ENCODE peak calls at places on chromosomes 12 and 14, in six cellular contexts. One of them, this sample, is unnamed. For H3K4me1, the result is how much of the 10 kb centered on the place peaks cover.

GRCh38 chr12:23694307-23694706 is 255.2 kb downstream of the SOX5 start:
- DNase-seq in GM23248: no peak
- DNase-seq in PC-3: no peak
- DNase-seq in stomach: no peak
- DNase-seq in astrocyte: no peak
- DNase-seq in uterus: no peak
- DNase-seq in this sample: no peak

GRCh38 chr12:122757568-122757967 is 4.9 kb downstream of the DENR start:
- DNase-seq in astrocyte: no peak
- DNase-seq in PC-3: no peak
- DNase-seq in GM23248: no peak
- DNase-seq in uterus: no peak
- DNase-seq in stomach: no peak
- DNase-seq in this sample: no peak

GRCh38 chr12:84842406-84843013 is 70.1 kb downstream of the SLC6A15 start:
- DNase-seq in uterus: no peak
- DNase-seq in stomach: no peak
- DNase-seq in GM23248: peak
- DNase-seq in astrocyte: peak
- DNase-seq in PC-3: peak
- DNase-seq in this sample: peak

GRCh38 chr14:93333631-93334095 is 827 bp upstream of the BTBD7 start:
- DNase-seq in uterus: no peak
- DNase-seq in stomach: no peak
- DNase-seq in GM23248: peak
- DNase-seq in PC-3: no peak
- DNase-seq in astrocyte: no peak
- DNase-seq in this sample: no peak

GRCh38 chr14:21103165-21103709 is 2.4 kb downstream of the TMEM253 start:
- DNase-seq in PC-3: no peak
- DNase-seq in GM23248: no peak
- DNase-seq in stomach: no peak
- DNase-seq in astrocyte: no peak
- DNase-seq in uterus: no peak
- DNase-seq in this sample: no peak

GRCh38 chr12:50507474-50507838 is 2.7 kb downstream of the DIP2B start:
- DNase-seq in uterus: no peak
- DNase-seq in GM23248: no peak
- DNase-seq in astrocyte: no peak
- DNase-seq in stomach: no peak
- DNase-seq in PC-3: no peak
- DNase-seq in this sample: no peak

GRCh38 chr12:80715850-80716249 is 862 bp upstream of the MYF5 start:
- DNase-seq in stomach: no peak
- DNase-seq in GM23248: no peak
- DNase-seq in astrocyte: no peak
- DNase-seq in PC-3: no peak
- DNase-seq in uterus: no peak
- DNase-seq in this sample: no peak

GRCh38 chr14:75458305-75458704 is 30.5 kb downstream of the JDP2 start:
- DNase-seq in uterus: no peak
- DNase-seq in PC-3: no peak
- DNase-seq in astrocyte: no peak
- DNase-seq in GM23248: no peak
- DNase-seq in stomach: no peak
- DNase-seq in this sample: no peak

GRCh38 chr14:80483331-80483730 is 272.0 kb upstream of the DIO2 start:
- DNase-seq in uterus: no peak
- DNase-seq in stomach: no peak
- DNase-seq in PC-3: no peak
- DNase-seq in astrocyte: peak
- DNase-seq in GM23248: no peak
- DNase-seq in this sample: no peak

GRCh38 chr14:24313912-24314311 is 2.6 kb downstream of the LTB4R start:
- DNase-seq in stomach: no peak
- DNase-seq in PC-3: no peak
- DNase-seq in astrocyte: no peak
- DNase-seq in GM23248: no peak
- DNase-seq in uterus: no peak
- DNase-seq in this sample: no peak

GRCh38 chr12:70660002-70660604 is 22.9 kb upstream of the PTPRB start:
- DNase-seq in astrocyte: no peak
- DNase-seq in uterus: no peak
- DNase-seq in GM23248: no peak
- DNase-seq in stomach: no peak
- DNase-seq in PC-3: no peak
- DNase-seq in this sample: no peak

GRCh38 chr14:77040995-77041744 is 12.7 kb upstream of the IRF2BPL start:
- DNase-seq in uterus: no peak
- DNase-seq in GM23248: no peak
- DNase-seq in astrocyte: no peak
- DNase-seq in PC-3: peak
- DNase-seq in stomach: no peak
- DNase-seq in this sample: no peak

GRCh38 chr14:105805701-105806100 is 279.3 kb downstream of the TMEM121 start:
- DNase-seq in stomach: no peak
- DNase-seq in uterus: no peak
- DNase-seq in astrocyte: no peak
- DNase-seq in PC-3: no peak
- DNase-seq in GM23248: no peak
- DNase-seq in this sample: no peak

GRCh38 chr12:127550271-127550670 is 716.7 kb upstream of the TMEM132C start:
- DNase-seq in astrocyte: peak
- DNase-seq in stomach: no peak
- DNase-seq in PC-3: peak
- DNase-seq in uterus: no peak
- DNase-seq in GM23248: peak
- DNase-seq in this sample: no peak

GRCh38 chr12:105294886-105295479 is 35.5 kb upstream of the C12orf75 start:
- DNase-seq in uterus: no peak
- DNase-seq in stomach: no peak
- DNase-seq in GM23248: no peak
- DNase-seq in PC-3: no peak
- DNase-seq in astrocyte: no peak
- DNase-seq in this sample: no peak

GRCh38 chr14:98994571-98994970 is 277.4 kb downstream of the BCL11B start:
- DNase-seq in PC-3: no peak
- DNase-seq in uterus: no peak
- DNase-seq in astrocyte: no peak
- DNase-seq in GM23248: no peak
- DNase-seq in stomach: no peak
- DNase-seq in this sample: no peak

GRCh38 chr14:78902010-78902623 is 731.9 kb downstream of the NRXN3 start:
- DNase-seq in uterus: no peak
- DNase-seq in stomach: peak
- DNase-seq in PC-3: peak
- DNase-seq in GM23248: peak
- DNase-seq in astrocyte: peak
- DNase-seq in this sample: no peak

GRCh38 chr14:74973003-74973614 is 17.7 kb upstream of the PGF start:
- DNase-seq in PC-3: no peak
- DNase-seq in astrocyte: peak
- DNase-seq in uterus: peak
- DNase-seq in GM23248: no peak
- DNase-seq in stomach: no peak
- DNase-seq in this sample: no peak

GRCh38 chr14:60616326-60617044 is 32.8 kb downstream of the SIX1 start:
- DNase-seq in uterus: no peak
- DNase-seq in GM23248: no peak
- DNase-seq in PC-3: no peak
- DNase-seq in astrocyte: no peak
- DNase-seq in stomach: no peak
- DNase-seq in this sample: no peak

GRCh38 chr12:132577191-132577920 is 33.0 kb downstream of the LRCOL1 start:
- DNase-seq in stomach: no peak
- DNase-seq in uterus: no peak
- DNase-seq in PC-3: no peak
- DNase-seq in GM23248: no peak
- DNase-seq in astrocyte: no peak
- DNase-seq in this sample: no peak
- H3K4me1 ChIP-seq in stomach: under half
- H3K4me1 ChIP-seq in uterus: under half
- H3K4me1 ChIP-seq in PC-3: under half
- H3K4me1 ChIP-seq in GM23248: under half
- H3K4me1 ChIP-seq in astrocyte: under half
- H3K4me1 ChIP-seq in this sample: under half

GRCh38 chr12:116321913-116322312 is 44.4 kb upstream of the MED13L start:
- DNase-seq in stomach: no peak
- DNase-seq in GM23248: no peak
- DNase-seq in uterus: no peak
- DNase-seq in astrocyte: no peak
- DNase-seq in PC-3: no peak
- DNase-seq in this sample: no peak
- H3K4me1 ChIP-seq in stomach: under half
- H3K4me1 ChIP-seq in GM23248: under half
- H3K4me1 ChIP-seq in uterus: under half
- H3K4me1 ChIP-seq in astrocyte: under half
- H3K4me1 ChIP-seq in PC-3: under half
- H3K4me1 ChIP-seq in this sample: under half

GRCh38 chr14:103724116-103724515 is 8.5 kb downstream of the ZFYVE21 start:
- DNase-seq in PC-3: no peak
- DNase-seq in stomach: peak
- DNase-seq in uterus: peak
- DNase-seq in GM23248: peak
- DNase-seq in astrocyte: peak
- DNase-seq in this sample: no peak

GRCh38 chr14:103726474-103726873 is 10.9 kb downstream of the ZFYVE21 start:
- DNase-seq in uterus: no peak
- DNase-seq in astrocyte: no peak
- DNase-seq in GM23248: no peak
- DNase-seq in stomach: no peak
- DNase-seq in PC-3: no peak
- DNase-seq in this sample: no peak

GRCh38 chr14:103725001-103725682 is 9.5 kb downstream of the ZFYVE21 start:
- DNase-seq in PC-3: no peak
- DNase-seq in astrocyte: no peak
- DNase-seq in GM23248: no peak
- DNase-seq in uterus: no peak
- DNase-seq in stomach: no peak
- DNase-seq in this sample: no peak

GRCh38 chr14:103727313-103728000 is 11.8 kb downstream of the ZFYVE21 start:
- DNase-seq in stomach: peak
- DNase-seq in PC-3: no peak
- DNase-seq in uterus: no peak
- DNase-seq in astrocyte: no peak
- DNase-seq in GM23248: no peak
- DNase-seq in this sample: no peak

DNA sequence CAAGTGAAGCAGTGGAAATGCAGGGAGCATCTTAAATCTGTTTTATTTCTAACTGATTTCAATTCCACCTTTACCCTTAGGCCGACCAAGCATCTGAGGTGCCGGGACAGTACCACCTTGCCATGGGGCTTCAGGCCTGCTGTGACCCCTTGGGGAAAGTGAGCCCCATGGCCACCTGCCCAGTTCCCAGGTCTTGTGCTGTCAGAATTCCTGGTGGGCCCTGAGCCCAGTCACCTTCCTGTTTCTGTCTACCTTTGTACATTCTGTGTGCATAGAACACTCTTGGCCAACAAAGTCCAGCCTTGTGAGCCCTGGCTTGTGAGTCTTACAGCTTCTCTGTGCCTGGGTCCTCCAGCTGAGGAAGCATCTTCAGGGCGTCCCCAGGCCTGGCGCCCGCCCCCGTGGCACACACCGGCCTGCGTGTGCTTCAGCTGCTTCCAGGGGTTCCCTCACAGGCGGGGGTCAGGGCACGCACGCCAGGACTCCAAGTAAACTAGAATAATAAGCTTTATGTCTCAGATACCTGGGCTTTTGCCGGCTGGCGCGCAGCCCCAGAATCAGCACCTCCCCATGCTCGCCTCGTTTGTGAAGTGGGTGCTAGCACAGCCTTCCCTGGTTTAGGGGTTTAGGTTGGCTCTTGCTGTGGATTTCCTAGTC is 10.3 kb downstream of the ZFYVE21 start:
- DNase-seq in astrocyte: no peak
- DNase-seq in GM23248: no peak
- DNase-seq in PC-3: no peak
- DNase-seq in uterus: no peak
- DNase-seq in stomach: no peak
- DNase-seq in this sample: no peak
- H3K4me1 ChIP-seq in astrocyte: under half
- H3K4me1 ChIP-seq in GM23248: under half
- H3K4me1 ChIP-seq in PC-3: under half
- H3K4me1 ChIP-seq in uterus: under half
- H3K4me1 ChIP-seq in stomach: half or more
- H3K4me1 ChIP-seq in this sample: under half

GRCh38 chr12:2302711-2303255 is 250.0 kb downstream of the CACNA1C start:
- DNase-seq in stomach: no peak
- DNase-seq in PC-3: no peak
- DNase-seq in astrocyte: no peak
- DNase-seq in GM23248: no peak
- DNase-seq in uterus: no peak
- DNase-seq in this sample: no peak

GRCh38 chr12:2300168-2300567 is 247.4 kb downstream of the CACNA1C start:
- DNase-seq in stomach: no peak
- DNase-seq in astrocyte: no peak
- DNase-seq in PC-3: no peak
- DNase-seq in GM23248: no peak
- DNase-seq in uterus: no peak
- DNase-seq in this sample: no peak

GRCh38 chr12:2299207-2299606 is 246.4 kb downstream of the CACNA1C start:
- DNase-seq in PC-3: no peak
- DNase-seq in astrocyte: no peak
- DNase-seq in GM23248: no peak
- DNase-seq in uterus: peak
- DNase-seq in stomach: no peak
- DNase-seq in this sample: no peak

GRCh38 chr12:2300886-2301285 is 248.1 kb downstream of the CACNA1C start:
- DNase-seq in stomach: no peak
- DNase-seq in uterus: no peak
- DNase-seq in GM23248: no peak
- DNase-seq in astrocyte: no peak
- DNase-seq in PC-3: no peak
- DNase-seq in this sample: no peak

DNA sequence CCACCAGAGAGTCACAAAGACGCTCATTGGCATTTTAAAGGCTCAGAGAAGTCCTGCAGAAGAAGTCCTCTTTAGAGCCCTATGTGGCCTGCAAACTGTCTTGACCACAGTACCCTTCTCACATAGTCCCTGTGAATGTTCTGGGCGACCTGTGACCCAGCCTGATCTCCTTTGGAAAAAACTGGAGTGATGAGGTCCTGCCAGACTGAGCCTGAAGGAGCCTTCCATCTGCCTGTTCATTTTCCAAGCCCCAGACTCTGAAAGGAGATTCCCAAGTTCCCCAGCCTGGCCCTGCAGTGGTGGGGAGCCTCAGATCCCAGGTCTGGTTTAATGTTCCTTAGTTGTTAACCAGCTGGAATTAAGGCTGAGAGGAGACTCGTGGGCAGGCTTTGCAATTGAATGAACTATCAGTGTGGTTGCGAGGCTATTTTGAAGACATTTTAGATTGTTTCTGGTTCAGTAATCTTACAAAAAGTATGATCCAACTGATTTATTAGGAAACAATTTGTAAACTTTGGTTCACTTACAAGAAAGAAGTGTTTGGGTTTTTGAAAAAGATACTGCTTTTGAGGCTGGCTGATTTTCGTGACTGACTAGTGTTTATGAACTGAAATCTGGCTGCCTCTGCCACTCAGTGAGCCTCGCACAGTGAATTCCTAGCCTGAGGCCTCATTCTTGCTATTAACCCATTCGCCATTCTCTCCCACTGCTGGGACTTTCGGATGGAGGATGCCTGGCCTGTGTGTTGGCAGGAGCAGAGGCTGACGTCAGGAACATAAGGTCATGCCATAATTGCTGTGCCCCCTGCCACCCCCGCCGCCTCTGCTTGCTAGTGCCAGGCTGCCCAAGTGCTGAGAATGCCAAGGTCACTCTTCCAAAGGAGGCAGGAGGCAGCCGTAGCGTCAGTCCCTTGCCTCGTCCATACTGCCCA is 249.0 kb downstream of the CACNA1C start:
- DNase-seq in uterus: no peak
- DNase-seq in stomach: no peak
- DNase-seq in GM23248: peak
- DNase-seq in astrocyte: peak
- DNase-seq in PC-3: no peak
- DNase-seq in this sample: no peak
- H3K4me1 ChIP-seq in uterus: under half
- H3K4me1 ChIP-seq in stomach: under half
- H3K4me1 ChIP-seq in GM23248: under half
- H3K4me1 ChIP-seq in astrocyte: under half
- H3K4me1 ChIP-seq in PC-3: under half
- H3K4me1 ChIP-seq in this sample: under half